ENCODE peak calls at places on chromosomes 1 and 21, in nine cellular contexts. H, D, X, Y, J, O, P, K and E are unnamed samples.

GRCh38 chr1:42943166-42943565 is 15.5 kb downstream of the SLC2A1 start:
- DNase-seq in J (no peak), X (no peak), O (no peak), Y (no peak), H (peak), D (peak), P (no peak), K (peak), E (no peak)

GRCh38 chr1:226604846-226605572 is 56.4 kb downstream of the STUM start:
- DNase-seq in O (peak), P (peak), K (no peak), Y (no peak), X (no peak), H (no peak), D (no peak), J (no peak), E (no peak)

GRCh38 chr1:228697209-228698016 is 37.9 kb upstream of the RHOU start:
- DNase-seq in H (no peak), Y (peak), O (peak), P (peak), K (peak), X (no peak), J (peak), D (peak), E (peak)

GRCh38 chr21:18832950-18833349 is 429.4 kb upstream of the TMPRSS15 start:
- DNase-seq in H (no peak), X (no peak), Y (peak), J (no peak), P (no peak), O (no peak), D (peak), K (no peak), E (no peak)

GRCh38 chr1:211625040-211625439 is 46.1 kb upstream of the SLC30A1 start:
- DNase-seq in Y (no peak), H (peak), D (peak), P (peak), J (peak), K (no peak), X (peak), O (no peak), E (peak)

GRCh38 chr1:4796999-4797375 is 142.6 kb downstream of the AJAP1 start:
- DNase-seq in H (peak), K (no peak), D (no peak), O (no peak), P (no peak), X (no peak), Y (no peak), J (no peak), E (no peak)

GRCh38 chr1:213201380-213202155 is 150.5 kb downstream of the RPS6KC1 start:
- DNase-seq in H (no peak), X (no peak), D (no peak), J (peak), P (no peak), K (no peak), O (no peak), Y (peak), E (no peak)

GRCh38 chr1:212981571-212982328 is 31.4 kb downstream of the VASH2 start:
- DNase-seq in P (no peak), Y (no peak), O (no peak), X (no peak), D (no peak), K (no peak), H (no peak), J (peak), E (no peak)

GRCh38 chr1:21289700-21290545 is at the start of gene ECE1:
- DNase-seq in J (no peak), O (peak), Y (peak), H (peak), P (no peak), K (peak), D (peak), X (peak), E (peak)

GRCh38 chr1:170567214-170567613 is 35.2 kb downstream of the GORAB start:
- DNase-seq in O (no peak), K (no peak), P (no peak), H (no peak), D (no peak), Y (no peak), X (no peak), J (no peak), E (no peak)

GRCh38 chr1:93692451-93692861 is 10.8 kb upstream of the BCAR3 start:
- DNase-seq in D (peak), P (no peak), X (no peak), O (no peak), K (no peak), J (peak), H (peak), Y (no peak), E (no peak)

GRCh38 chr1:202821467-202821866 is 10.7 kb downstream of the PCAT6 start:
- DNase-seq in X (no peak), H (no peak), P (no peak), Y (no peak), O (no peak), D (no peak), K (no peak), J (peak), E (no peak)

GRCh38 chr1:200217703-200218102 is 190.2 kb downstream of the NR5A2 start:
- DNase-seq in Y (no peak), P (no peak), K (no peak), H (no peak), J (no peak), O (no peak), D (no peak), X (no peak), E (no peak)

GRCh38 chr1:147389532-147390184 is 147.2 kb downstream of the CHD1L start:
- DNase-seq in D (peak), K (no peak), O (peak), H (no peak), P (no peak), J (peak), X (no peak), Y (peak), E (no peak)

GRCh38 chr1:162019006-162019405 is 4.7 kb downstream of the OLFML2B start:
- DNase-seq in K (no peak), P (no peak), D (peak), H (no peak), X (no peak), Y (no peak), J (peak), O (no peak), E (no peak)

GRCh38 chr1:202133016-202133415 is 10.3 kb downstream of the GPR37L1 start:
- DNase-seq in J (no peak), O (peak), Y (peak), H (peak), D (no peak), K (peak), P (no peak), X (no peak), E (no peak)

GRCh38 chr1:77545970-77546369 is 136.5 kb downstream of the ZZZ3 start:
- DNase-seq in P (no peak), O (no peak), J (peak), Y (no peak), K (no peak), H (no peak), X (no peak), D (no peak), E (no peak)

GRCh38 chr1:109091196-109092193 is 931 bp downstream of the TMEM167B start:
- DNase-seq in Y (peak), P (no peak), D (no peak), J (peak), H (no peak), K (peak), X (no peak), O (no peak), E (no peak)

GRCh38 chr1:172321429-172321828 is 99.1 kb upstream of the C1orf105 start:
- DNase-seq in D (peak), J (peak), P (peak), X (no peak), K (no peak), Y (no peak), H (no peak), O (no peak), E (no peak)

GRCh38 chr1:44924835-44925464 is 61.4 kb downstream of the EIF2B3 start:
- DNase-seq in P (no peak), K (no peak), Y (peak), D (peak), X (no peak), J (peak), O (no peak), H (no peak), E (no peak)

DNA sequence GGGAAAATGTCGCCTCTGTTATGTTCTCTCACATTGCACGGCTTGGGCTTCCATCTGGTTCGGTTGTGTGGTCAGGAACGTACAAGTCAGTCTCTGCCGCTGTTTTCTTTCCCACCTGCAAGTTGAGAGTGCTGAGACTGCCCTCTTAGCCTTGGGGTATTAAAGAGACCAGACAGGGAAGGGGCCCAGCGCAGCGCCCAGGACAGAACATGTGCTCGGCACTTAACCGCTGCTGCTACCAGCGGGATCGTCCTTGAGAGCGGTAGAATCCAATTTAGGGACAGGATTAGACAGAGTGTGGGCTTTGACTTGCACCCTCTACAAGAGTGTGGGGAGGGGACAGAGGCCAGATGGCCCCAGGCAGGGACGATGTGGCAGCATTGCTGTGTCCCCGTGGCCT is 17.7 kb upstream of the AGPAT3 start:
- DNase-seq in X (no peak), D (no peak), O (no peak), J (no peak), H (no peak), Y (no peak), K (no peak), P (no peak), E (no peak)
- H3K4me3 ChIP-seq in X (no peak), D (no peak), O (no peak), J (no peak), H (no peak), Y (no peak), K (no peak), P (no peak), E (no peak)

DNA sequence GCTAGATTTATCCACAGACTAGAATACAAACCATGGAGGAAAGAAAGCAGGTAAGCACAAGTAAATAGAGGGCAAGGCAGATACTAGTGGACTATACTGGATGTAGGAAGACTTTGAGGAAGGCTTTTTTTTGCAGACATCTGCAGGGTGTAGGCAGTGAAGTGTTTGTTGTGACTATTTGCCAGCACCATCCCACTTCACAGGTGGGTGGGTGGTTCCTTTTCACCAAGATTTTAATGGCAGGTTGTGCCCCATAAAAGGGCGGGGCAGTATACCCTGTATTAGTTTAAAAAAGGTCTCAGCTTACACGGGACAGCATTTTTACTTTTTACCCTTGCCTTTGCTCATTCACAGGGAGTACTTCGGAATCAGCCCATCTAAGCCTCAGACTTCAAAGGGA is 100.6 kb downstream of the FGGY start:
- DNase-seq in Y (no peak), O (no peak), D (no peak), H (no peak), P (no peak), K (no peak), J (no peak), X (no peak), E (no peak)
- H3K4me3 ChIP-seq in Y (no peak), O (no peak), D (no peak), H (no peak), P (no peak), K (no peak), J (no peak), X (no peak), E (no peak)

GRCh38 chr1:47231314-47232186 is 475 bp downstream of the TAL1 start:
- DNase-seq in K (no peak), D (no peak), P (peak), Y (peak), O (peak), X (no peak), H (no peak), J (peak), E (peak)

GRCh38 chr1:47229884-47230691 is 1.9 kb downstream of the TAL1 start:
- DNase-seq in D (no peak), O (no peak), X (no peak), K (no peak), H (no peak), P (no peak), Y (no peak), J (no peak), E (no peak)

GRCh38 chr1:47230692-47231313 is 1.2 kb downstream of the TAL1 start:
- DNase-seq in X (no peak), H (no peak), O (peak), D (no peak), P (no peak), Y (no peak), K (no peak), J (no peak), E (no peak)

GRCh38 chr1:47233165-47233564 is 1.1 kb upstream of the TAL1 start:
- DNase-seq in D (no peak), J (no peak), Y (no peak), P (no peak), O (no peak), H (no peak), X (no peak), K (no peak), E (no peak)

GRCh38 chr1:47232187-47232874 is at the start of gene TAL1:
- DNase-seq in D (no peak), O (peak), P (no peak), J (no peak), H (no peak), K (no peak), Y (peak), X (no peak), E (no peak)
- H3K4me3 ChIP-seq in D (no peak), O (peak), P (peak), J (no peak), H (peak), K (no peak), Y (peak), X (peak), E (peak)

GRCh38 chr1:19313636-19313959 is 1.5 kb downstream of the SLC66A1 start:
- DNase-seq in X (peak), D (peak), Y (no peak), H (no peak), O (no peak), J (no peak), P (no peak), K (no peak), E (no peak)
- H3K4me3 ChIP-seq in X (no peak), D (no peak), Y (no peak), H (no peak), O (no peak), J (no peak), P (no peak), K (no peak), E (no peak)

GRCh38 chr1:86774305-86775304 is 70.2 kb downstream of the SH3GLB1 start:
- DNase-seq in H (peak), D (peak), P (peak), X (no peak), Y (peak), K (peak), J (peak), O (peak), E (peak)

GRCh38 chr1:86769065-86769464 is 64.7 kb downstream of the SH3GLB1 start:
- DNase-seq in X (no peak), H (no peak), K (no peak), Y (no peak), P (no peak), O (no peak), D (no peak), J (no peak), E (no peak)

GRCh38 chr1:86775395-86775794 is 71.0 kb downstream of the SH3GLB1 start:
- DNase-seq in K (no peak), X (no peak), O (no peak), Y (no peak), D (no peak), J (no peak), H (no peak), P (no peak), E (no peak)

GRCh38 chr1:86776108-86776507 is 71.7 kb downstream of the SH3GLB1 start:
- DNase-seq in K (no peak), X (no peak), H (no peak), D (no peak), O (no peak), P (no peak), J (no peak), Y (no peak), E (no peak)

DNA sequence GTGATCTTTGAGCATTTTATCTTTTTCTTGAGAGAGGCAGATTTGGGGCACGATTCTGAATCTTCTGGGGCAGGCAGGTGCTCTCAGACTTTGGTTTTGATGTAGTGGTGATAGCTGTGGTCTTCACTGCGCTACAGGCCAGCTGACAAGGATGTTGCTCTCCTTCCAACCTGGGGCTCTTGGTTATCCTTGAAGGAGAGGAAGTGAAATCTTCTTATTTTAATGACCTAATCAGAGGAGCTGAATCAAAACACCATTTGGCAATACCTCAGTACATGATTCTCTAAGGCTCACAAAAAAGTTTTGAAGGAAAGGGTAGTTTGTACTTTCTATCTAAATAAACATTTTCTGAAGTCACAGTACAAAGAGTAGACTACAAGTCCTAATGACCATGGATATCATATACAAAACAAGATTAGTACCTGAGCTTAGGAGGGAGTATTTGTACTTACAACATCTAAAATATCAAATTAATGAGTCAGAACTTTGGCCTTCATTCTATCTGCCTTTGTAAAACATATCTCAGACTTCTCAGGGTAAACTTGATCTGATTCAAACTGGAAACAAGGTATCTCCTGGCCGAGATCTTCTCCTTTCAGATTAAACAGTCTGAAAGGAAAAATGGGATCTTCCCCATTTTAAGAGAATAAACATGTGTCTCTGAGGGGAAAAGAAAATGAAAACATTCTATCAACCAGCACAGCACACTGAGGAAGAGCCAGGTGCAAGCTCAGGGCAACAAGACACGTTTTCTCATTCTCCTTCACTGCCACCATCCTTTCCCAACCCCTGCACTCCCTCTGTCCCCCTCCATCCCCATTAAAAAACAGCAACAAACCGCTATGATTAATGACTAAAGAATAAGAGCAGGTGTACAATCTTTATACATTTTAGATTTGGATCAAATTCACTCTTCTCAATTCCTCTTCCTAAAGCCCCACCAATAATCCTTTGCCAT is 69.2 kb downstream of the SH3GLB1 start:
- DNase-seq in J (peak), D (peak), O (no peak), K (no peak), X (no peak), H (no peak), P (no peak), Y (no peak), E (no peak)
- H3K4me3 ChIP-seq in J (peak), D (peak), O (no peak), K (no peak), X (no peak), H (no peak), P (no peak), Y (no peak), E (no peak)